ENCODE peak calls at places on chromosomes 7 and 10, in four cellular contexts. Q is renal cortical epithelial cell; T is HuH-7.5; X is stimulated activated CD8-positive, alpha-beta memory T cell treated with anti-CD3 and anti-CD28 coated beads, Interleukin-7, amount 100 ng/mL, for 1 hour. R is an unnamed sample.

GRCh38 chr10:43926875-43927406 is 278.3 kb upstream of the ZNF32 start:
- DNase-seq in T (no peak), Q (no peak), X (no peak), R (no peak)

GRCh38 chr7:2566890-2567662 is 8.3 kb downstream of the IQCE start:
- DNase-seq in X (no peak), Q (no peak), T (no peak), R (no peak)

GRCh38 chr10:104330168-104331117 is 7.8 kb downstream of the ITPRIP start:
- DNase-seq in T (no peak), X (no peak), Q (peak; percentile 94), R (peak; percentile 68)

GRCh38 chr10:113858541-113858940 is 4.1 kb downstream of the NHLRC2 start:
- DNase-seq in Q (peak; percentile 32), T (no peak), X (no peak), R (no peak)

GRCh38 chr7:19558527-19558926 is 150.3 kb downstream of the POLR1F start:
- DNase-seq in Q (no peak), T (no peak), X (no peak), R (no peak)

GRCh38 chr7:147861058-147861716 is 729.4 kb upstream of the C7orf33 start:
- DNase-seq in Q (no peak), T (no peak), X (no peak), R (no peak)

GRCh38 chr10:16242859-16243613 is 193.8 kb upstream of the PTER start:
- DNase-seq in T (no peak), X (no peak), Q (no peak), R (no peak)

GRCh38 chr7:135193615-135194081 is 17.7 kb downstream of the WDR91 start:
- DNase-seq in T (no peak), X (no peak), Q (no peak), R (no peak)

GRCh38 chr7:148916186-148916585 is 32.1 kb upstream of the EZH2 start:
- DNase-seq in T (no peak), X (no peak), Q (no peak), R (no peak)

GRCh38 chr10:42885491-42886270 is 103.1 kb downstream of the BMS1 start:
- DNase-seq in T (no peak), X (no peak), Q (no peak), R (no peak)

GRCh38 chr10:102384053-102384452 is 11.5 kb upstream of the NFKB2 start:
- DNase-seq in X (no peak), Q (no peak), T (no peak), R (no peak)

GRCh38 chr7:520503-521161 is 986 bp upstream of the PDGFA start:
- DNase-seq in T (no peak), X (no peak), Q (no peak), R (no peak)

GRCh38 chr7:41005381-41005901 is 697.4 kb downstream of the INHBA start:
- DNase-seq in Q (peak; percentile 81), X (no peak), T (no peak), R (peak; percentile 23)

GRCh38 chr7:140696024-140696678 is 357 bp upstream of the NDUFB2 start:
- DNase-seq in Q (peak; percentile 64), T (peak; percentile 93), X (peak; percentile 91), R (peak; percentile 75)

GRCh38 chr7:31744294-31744874 is 57.4 kb downstream of the PPP1R17 start:
- DNase-seq in T (peak; percentile 16), X (peak; percentile 8), Q (peak; percentile 68), R (peak; percentile 59)

GRCh38 chr10:24882047-24882698 is 70.2 kb downstream of the PRTFDC1 start:
- DNase-seq in X (no peak), Q (no peak), T (no peak), R (no peak)

GRCh38 chr10:132884041-132884440 is 58.3 kb downstream of the CFAP46 start:
- DNase-seq in X (no peak), T (no peak), Q (no peak), R (no peak)

GRCh38 chr10:6593140-6593740 is 13.2 kb upstream of the PRKCQ start:
- DNase-seq in X (no peak), T (no peak), Q (no peak), R (no peak)

GRCh38 chr7:130234078-130234477 is 26.4 kb downstream of the SSMEM1 start:
- DNase-seq in T (no peak), Q (peak; percentile 15), X (no peak), R (no peak)

GRCh38 chr7:33590902-33591301 is 314.4 kb upstream of the BMPER start:
- DNase-seq in Q (no peak), X (no peak), T (no peak), R (no peak)

GRCh38 chr7:156947120-156947843 is 2.2 kb upstream of the NOM1 start:
- DNase-seq in Q (no peak), T (no peak), X (no peak), R (no peak)

GRCh38 chr7:51649-52048 is 140.7 kb upstream of the FAM20C start:
- DNase-seq in Q (no peak), X (no peak), T (no peak), R (no peak)

GRCh38 chr7:5997210-5997808 is 11.5 kb downstream of the PMS2 start:
- DNase-seq in Q (peak; percentile 53), X (peak; percentile 25), T (peak; percentile 52), R (peak; percentile 40)

GRCh38 chr7:129066290-129067131 is 11.6 kb upstream of the TNPO3 start:
- DNase-seq in X (no peak), Q (peak; percentile 78), T (no peak), R (peak; percentile 58)

GRCh38 chr10:7507887-7508726 is 97.3 kb upstream of the SFMBT2 start:
- DNase-seq in Q (no peak), X (no peak), T (no peak), R (no peak)

GRCh38 chr7:155323001-155323638 is 25.4 kb downstream of the INSIG1 start:
- DNase-seq in T (no peak), X (no peak), Q (no peak), R (no peak)

GRCh38 chr7:94295805-94296204 is 98.9 kb upstream of the COL1A2 start:
- DNase-seq in Q (peak; percentile 64), X (no peak), T (no peak), R (peak; percentile 76)

GRCh38 chr7:114264029-114264428 is 150.6 kb upstream of the FOXP2 start:
- DNase-seq in Q (no peak), X (no peak), T (no peak), R (no peak)

GRCh38 chr7:127918130-127918529 is 113.1 kb downstream of the LRRC4 start:
- DNase-seq in Q (no peak), X (no peak), T (no peak), R (no peak)

GRCh38 chr7:100190059-100190711 is 12.5 kb downstream of the STAG3 start:
- DNase-seq in Q (peak; percentile 42), T (no peak), X (no peak), R (peak; percentile 53)

GRCh38 chr7:20076835-20077234 is 140.3 kb downstream of the MACC1 start:
- DNase-seq in Q (no peak), X (no peak), T (no peak), R (no peak)

R was measured in kidney glomerular epithelial cell.